ENCODE peak calls at places on chromosomes 6 and 20, in nine cellular contexts. U, S, C, E, O, F, J, Z and H are unnamed samples.

GRCh38 chr6:21998539-21998938 is 298.3 kb downstream of the PRL start:
- DNase-seq in U (no peak), S (no peak), C (no peak), E (no peak), O (no peak), F (no peak), J (no peak), Z (no peak), H (no peak)

GRCh38 chr6:28490191-28490890 is 25.3 kb downstream of the GPX6 start:
- DNase-seq in U (peak; percentile 28), S (no peak), C (no peak), E (no peak), O (no peak), F (no peak), J (peak; percentile 22), Z (no peak), H (no peak)

GRCh38 chr20:5156670-5157448 is 30.1 kb downstream of the CDS2 start:
- DNase-seq in U (no peak), S (peak; percentile 20), C (peak; percentile 63), E (no peak), O (no peak), F (peak; percentile 48), J (no peak), Z (no peak), H (no peak)

GRCh38 chr6:93621400-93621799 is 202.0 kb upstream of the EPHA7 start:
- DNase-seq in U (no peak), S (no peak), C (no peak), E (no peak), O (no peak), F (no peak), J (no peak), Z (no peak), H (no peak)

GRCh38 chr6:83057705-83058321 is 7.8 kb downstream of the UBE3D start:
- DNase-seq in U (peak; percentile 66), S (no peak), C (peak; percentile 55), E (no peak), O (peak; percentile 44), F (peak; percentile 69), J (no peak), Z (no peak), H (no peak)

GRCh38 chr6:30053682-30054081 is 7.4 kb upstream of the POLR1H start:
- DNase-seq in U (no peak), S (no peak), C (no peak), E (no peak), O (no peak), F (no peak), J (no peak), Z (no peak), H (no peak)

GRCh38 chr6:41736800-41737555 is 1.6 kb upstream of the TFEB start:
- DNase-seq in U (no peak), S (no peak), C (no peak), E (no peak), O (no peak), F (no peak), J (no peak), Z (no peak), H (no peak)

GRCh38 chr6:49528571-49528970 is 21.9 kb upstream of the C6orf141 start:
- DNase-seq in U (peak; percentile 77), S (no peak), C (no peak), E (peak; percentile 97), O (no peak), F (no peak), J (no peak), Z (no peak), H (no peak)

GRCh38 chr6:41527721-41528408 is 18.3 kb upstream of the FOXP4 start:
- DNase-seq in U (no peak), S (no peak), C (peak; percentile 7), E (no peak), O (no peak), F (peak; percentile 38), J (no peak), Z (no peak), H (no peak)

GRCh38 chr20:20699144-20699543 is 13.3 kb downstream of the RALGAPA2 start:
- DNase-seq in U (no peak), S (no peak), C (no peak), E (no peak), O (no peak), F (no peak), J (no peak), Z (no peak), H (no peak)

GRCh38 chr6:48080227-48081009 is 30.6 kb downstream of the PTCHD4 start:
- DNase-seq in U (peak; percentile 62), S (no peak), C (peak; percentile 27), E (no peak), O (no peak), F (peak; percentile 34), J (no peak), Z (no peak), H (no peak)

GRCh38 chr6:28661097-28661713 is 135.5 kb downstream of the GPX5 start:
- DNase-seq in U (no peak), S (no peak), C (no peak), E (no peak), O (no peak), F (no peak), J (no peak), Z (no peak), H (no peak)

GRCh38 chr6:43172127-43173007 is 1.3 kb downstream of the SRF start:
- DNase-seq in U (peak; percentile 45), S (no peak), C (peak; percentile 42), E (no peak), O (peak; percentile 58), F (peak; percentile 44), J (peak; percentile 59), Z (no peak), H (no peak)

GRCh38 chr20:48752963-48753362 is 74.8 kb downstream of the PREX1 start:
- DNase-seq in U (no peak), S (no peak), C (no peak), E (no peak), O (no peak), F (no peak), J (no peak), Z (no peak), H (no peak)

GRCh38 chr6:29924731-29925130 is 17.6 kb upstream of the HLA-A start:
- DNase-seq in U (peak; percentile 85), S (no peak), C (no peak), E (no peak), O (no peak), F (no peak), J (no peak), Z (no peak), H (no peak)

GRCh38 chr6:157597461-157598312 is 216.7 kb downstream of the ZDHHC14 start:
- DNase-seq in U (peak; percentile 51), S (no peak), C (peak; percentile 55), E (no peak), O (peak; percentile 66), F (peak; percentile 52), J (peak; percentile 35), Z (no peak), H (no peak)

GRCh38 chr6:117265425-117266266 is at the start of gene VGLL2:
- DNase-seq in U (peak; percentile 24), S (no peak), C (peak; percentile 31), E (no peak), O (peak; percentile 40), F (peak; percentile 48), J (peak; percentile 21), Z (no peak), H (no peak)
- TF ChIP-seq CTCF in U (no peak), S (no peak), C (no peak), E (peak; percentile 12), O (no peak), F (no peak), J (no peak), Z (no peak), H (no peak)

GRCh38 chr20:32315399-32315798 is 37.9 kb downstream of the KIF3B start:
- DNase-seq in U (no peak), S (no peak), C (no peak), E (no peak), O (no peak), F (no peak), J (no peak), Z (no peak), H (no peak)

GRCh38 chr20:32315885-32316284 is 38.4 kb downstream of the KIF3B start:
- DNase-seq in U (no peak), S (no peak), C (no peak), E (no peak), O (peak; percentile 81), F (no peak), J (no peak), Z (no peak), H (no peak)

GRCh38 chr20:32319100-32319499 is 39.0 kb upstream of the ASXL1 start:
- DNase-seq in U (no peak), S (no peak), C (no peak), E (no peak), O (no peak), F (no peak), J (no peak), Z (no peak), H (no peak)

GRCh38 chr20:32314768-32315167 is 37.3 kb downstream of the KIF3B start:
- DNase-seq in U (no peak), S (no peak), C (no peak), E (no peak), O (no peak), F (no peak), J (no peak), Z (no peak), H (no peak)

DNA sequence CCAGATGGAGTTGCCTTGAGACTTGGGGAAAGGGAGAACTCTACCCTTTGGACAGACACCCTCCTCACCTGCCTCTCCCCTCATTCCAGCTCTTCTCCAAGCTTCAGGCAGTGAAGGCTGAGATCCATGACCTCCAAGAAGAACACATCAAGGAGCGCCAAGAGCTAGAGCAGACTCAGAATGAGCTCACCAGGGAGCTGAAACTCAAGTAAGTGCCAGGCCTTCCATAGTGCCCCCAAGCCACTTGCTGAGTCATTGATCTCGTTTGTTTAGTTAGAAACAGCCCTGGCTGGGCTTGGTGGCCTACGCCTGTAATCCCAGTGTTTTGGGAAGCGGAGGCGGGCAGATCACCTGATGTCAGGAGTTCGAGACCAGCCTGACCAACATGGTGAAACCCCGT is 39.2 kb downstream of the KIF3B start:
- DNase-seq in U (peak; percentile 62), S (no peak), C (no peak), E (no peak), O (peak; percentile 81), F (no peak), J (no peak), Z (no peak), H (no peak)
- TF ChIP-seq CTCF in U (no peak), S (no peak), C (no peak), E (no peak), O (no peak), F (no peak), J (no peak), Z (no peak), H (no peak)

GRCh38 chr6:123380257-123380656 is 256.5 kb downstream of the TRDN start:
- DNase-seq in U (peak; percentile 48), S (peak; percentile 6), C (peak; percentile 39), E (peak; percentile 6), O (no peak), F (peak; percentile 16), J (no peak), Z (no peak), H (no peak)
- TF ChIP-seq CTCF in U (peak; percentile 50), S (peak; percentile 60), C (no peak), E (peak; percentile 60), O (no peak), F (peak; percentile 23), J (peak; percentile 30), Z (no peak), H (no peak)

DNA sequence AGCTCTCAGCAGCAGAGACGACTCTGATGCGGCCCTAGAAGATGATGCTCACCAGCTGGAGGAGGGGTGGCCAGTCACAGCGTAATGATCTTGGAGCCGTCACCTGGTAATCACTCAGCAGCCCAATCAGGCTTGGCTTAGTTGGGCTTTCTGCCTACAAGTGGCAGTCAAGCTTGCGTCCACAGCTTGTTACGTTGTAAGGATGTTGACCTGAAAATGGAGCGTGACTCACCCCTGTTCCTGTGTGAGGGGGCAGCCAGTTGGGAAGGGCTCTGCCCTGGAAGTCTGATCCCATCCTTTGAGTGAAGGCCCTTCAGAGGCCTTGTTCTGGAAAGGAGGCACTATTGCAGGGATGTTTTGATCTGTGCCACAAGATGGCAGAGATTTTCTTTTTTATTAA is 49.8 kb downstream of the SPATA2 start:
- DNase-seq in U (no peak), S (no peak), C (no peak), E (no peak), O (no peak), F (no peak), J (no peak), Z (no peak), H (no peak)
- TF ChIP-seq CTCF in U (no peak), S (no peak), C (no peak), E (no peak), O (no peak), F (no peak), J (no peak), Z (no peak), H (no peak)